ENCODE peak calls at places on chromosomes 6 and 20, in four cellular contexts. N is left ventricle myocardium inferior, P is dorsolateral prefrontal cortex, K is AG10803. U is an unnamed sample.
A peak's percentile ranks its signal among the peaks of the same experiment; 100 is the strongest.

GRCh38 chr6:105603779-105604592 is 201.1 kb upstream of the PREP start:
- DNase-seq in N (no peak), P (no peak), K (peak; percentile 88), U (no peak)

GRCh38 chr20:57694481-57694880 is 15.3 kb downstream of the PMEPA1 start:
- DNase-seq in N (no peak), P (no peak), K (no peak), U (no peak)

GRCh38 chr6:42020967-42021366 is 29.4 kb upstream of the TAF8 start:
- DNase-seq in N (no peak), P (no peak), K (no peak), U (no peak)

GRCh38 chr20:45959956-45960630 is 11.9 kb downstream of the ZNF335 start:
- DNase-seq in N (no peak), P (no peak), K (no peak), U (no peak)

GRCh38 chr6:141077355-141078333 is 1055.1 kb upstream of the GJE1 start:
- DNase-seq in N (no peak), P (no peak), K (no peak), U (no peak)

GRCh38 chr6:52741872-52742271 is 21.4 kb downstream of the GSTA2 start:
- DNase-seq in N (no peak), P (no peak), K (peak; percentile 45), U (no peak)

GRCh38 chr6:13485923-13486557 is 1.4 kb downstream of the GFOD1 start:
- DNase-seq in N (peak; percentile 33), P (no peak), K (peak; percentile 34), U (no peak)

GRCh38 chr6:44858998-44859397 is 469.1 kb upstream of the RUNX2 start:
- DNase-seq in N (no peak), P (no peak), K (peak; percentile 28), U (no peak)

GRCh38 chr6:160679402-160679769 is 15.3 kb upstream of the LPA start:
- DNase-seq in N (no peak), P (no peak), K (no peak), U (no peak)

GRCh38 chr6:63351995-63352586 is 32.3 kb upstream of the LGSN start:
- DNase-seq in N (no peak), P (no peak), K (peak; percentile 63), U (peak; percentile 46)

GRCh38 chr6:114284281-114284680 is 58.5 kb downstream of the HS3ST5 start:
- DNase-seq in N (no peak), P (no peak), K (peak; percentile 1), U (peak; percentile 2)
- H3K4me3 ChIP-seq in N (no peak overlapping the region), P (no peak overlapping the region), K (no peak overlapping the region), U (no peak overlapping the region)

GRCh38 chr6:118283759-118284158 is 264.3 kb upstream of the PLN start:
- DNase-seq in N (no peak), P (no peak), K (peak; percentile 59), U (no peak)

GRCh38 chr6:118284736-118285360 is 263.2 kb upstream of the PLN start:
- DNase-seq in N (no peak), P (no peak), K (peak; percentile 24), U (no peak)

GRCh38 chr6:118285791-118286190 is 262.3 kb upstream of the PLN start:
- DNase-seq in N (no peak), P (no peak), K (no peak), U (no peak)

DNA sequence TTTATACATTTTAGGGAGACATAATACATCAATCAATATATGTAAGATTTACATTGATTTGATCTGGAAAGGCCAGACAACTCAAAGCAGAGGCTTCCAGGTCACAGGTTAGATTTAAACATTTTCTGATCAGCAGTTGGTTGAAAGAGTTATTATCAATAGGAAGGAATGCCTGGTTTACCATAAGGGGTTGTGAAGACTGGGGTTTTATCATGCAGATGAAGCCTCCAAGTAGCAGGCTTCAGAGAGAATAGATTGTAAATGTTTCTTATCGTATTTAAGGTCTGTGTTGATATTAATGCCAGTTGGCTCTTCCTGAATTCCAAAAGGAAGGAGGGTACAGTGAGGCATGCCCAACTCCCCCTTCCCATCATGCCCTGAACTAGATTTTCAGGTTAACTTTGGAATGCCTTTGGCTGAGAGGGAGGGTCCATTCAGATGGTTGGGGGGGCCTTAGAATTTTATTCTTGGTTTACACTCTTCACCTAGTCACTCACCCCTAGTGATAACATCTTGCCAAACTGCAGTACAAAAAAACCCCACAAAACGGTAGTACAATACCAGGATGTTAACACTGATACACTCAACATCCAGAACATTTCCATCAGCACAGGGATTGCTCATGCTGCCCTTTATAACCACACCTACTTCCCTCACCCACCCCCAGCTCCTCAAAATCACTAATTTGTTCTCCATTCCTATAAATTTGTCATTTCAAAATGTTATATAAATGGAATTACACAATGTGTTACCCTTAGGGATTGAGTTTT is 259.6 kb upstream of the PLN start:
- DNase-seq in N (no peak), P (no peak), K (no peak), U (no peak)
- TF ChIP-seq CTCF in N (peak; percentile 42), P (no peak), K (peak; percentile 26), U (peak; percentile 44)

GRCh38 chr6:21664263-21665081 is 70.9 kb downstream of the SOX4 start:
- DNase-seq in N (peak; percentile 31), P (no peak), K (no peak), U (no peak)
- H3K4me3 ChIP-seq in N (peak overlapping the region; percentile 76), P (peak overlapping the region; percentile 55), K (peak overlapping the region; percentile 49), U (peak overlapping the region; percentile 53)

DNA sequence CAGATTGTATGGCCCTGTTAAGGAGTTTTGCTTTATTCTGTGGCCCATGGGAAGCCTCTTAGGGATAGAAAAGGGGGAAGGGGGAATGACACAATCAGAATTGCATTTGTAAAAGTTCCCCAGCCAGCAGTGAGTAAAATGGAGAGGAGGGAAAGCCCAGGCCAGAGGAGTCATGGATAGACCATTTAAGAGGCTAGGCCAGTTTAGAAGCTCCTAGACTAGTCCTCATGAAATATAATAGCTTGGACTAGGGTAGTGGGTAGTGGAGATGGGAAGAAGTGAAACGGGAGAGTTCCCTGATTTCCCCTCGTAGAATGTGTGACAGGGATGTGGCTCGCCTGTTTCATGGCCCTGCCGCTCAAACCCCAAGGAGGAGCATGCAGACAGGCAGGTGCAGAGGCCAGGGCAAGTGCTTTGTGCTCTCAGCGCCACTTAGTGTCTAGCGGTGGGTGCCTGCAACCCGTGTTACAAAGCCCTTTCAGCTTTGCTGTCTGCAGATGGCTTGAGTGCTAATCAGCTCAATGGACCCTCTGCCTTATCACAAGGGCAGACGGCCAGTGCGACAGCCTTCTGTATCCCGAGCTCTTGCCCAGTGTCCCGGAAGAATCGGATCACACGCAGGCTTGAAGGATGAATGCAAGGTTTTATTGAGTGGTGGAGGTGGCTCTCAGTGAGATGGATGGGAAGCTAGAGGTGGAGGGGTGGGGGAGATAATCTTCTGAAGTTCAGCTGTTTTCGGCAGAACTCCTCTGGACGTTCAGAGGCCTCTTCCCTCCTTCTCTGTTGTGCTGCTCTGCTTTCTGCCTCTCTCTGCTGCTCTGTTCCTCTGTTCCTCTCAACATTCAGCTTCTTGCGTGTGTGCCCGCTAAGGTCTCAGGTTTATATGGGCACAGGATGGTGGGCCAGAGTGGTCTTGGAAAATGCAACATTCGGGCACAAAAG is 141.1 kb downstream of the CEP57L1 start:
- DNase-seq in N (no peak), P (peak; percentile 66), K (no peak), U (no peak)
- TF ChIP-seq CTCF in N (peak; percentile 34), P (peak; percentile 31), K (no peak), U (no peak)

GRCh38 chr20:56628015-56628872 is 862 bp upstream of the TFAP2C start:
- DNase-seq in N (no peak), P (no peak), K (no peak), U (no peak)
- H3K4me3 ChIP-seq in N (peak overlapping the region; percentile 68), P (peak overlapping the region; percentile 63), K (peak overlapping the region; percentile 51), U (no peak overlapping the region)

GRCh38 chr6:8063762-8064637 is at the start of gene BLOC1S5:
- DNase-seq in N (peak; percentile 96), P (peak; percentile 94), K (peak; percentile 97), U (peak; percentile 87)
- TF ChIP-seq CTCF in N (no peak), P (peak; percentile 39), K (no peak), U (no peak)

DNA sequence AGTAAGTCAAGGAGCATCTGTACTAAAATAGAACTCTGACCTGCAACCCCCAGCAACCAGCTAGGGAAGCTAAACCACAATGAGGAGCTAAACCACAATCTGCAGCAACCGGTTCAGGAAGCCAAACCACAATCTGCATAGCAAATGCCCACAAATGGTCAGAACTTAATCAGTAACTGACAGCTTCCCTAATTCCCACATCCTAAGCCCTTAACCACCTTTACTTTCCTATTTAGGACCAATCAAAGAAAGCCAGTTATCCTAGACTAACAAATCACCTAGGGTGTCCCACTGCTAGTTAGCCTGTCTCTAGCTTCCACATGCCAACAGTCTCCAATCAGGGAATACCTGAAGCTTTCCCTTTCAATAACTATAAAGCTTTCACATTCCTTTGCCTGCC is 424.6 kb upstream of the PTCHD4 start:
- DNase-seq in N (no peak), P (no peak), K (peak; percentile 1), U (no peak)
- H3K4me3 ChIP-seq in N (no peak overlapping the region), P (no peak overlapping the region), K (no peak overlapping the region), U (no peak overlapping the region)

GRCh38 chr20:59515906-59516209 is 88.5 kb upstream of the PHACTR3 start:
- DNase-seq in N (no peak), P (no peak), K (no peak), U (no peak)
- TF ChIP-seq CTCF in N (no peak), P (no peak), K (no peak), U (no peak)

DNA sequence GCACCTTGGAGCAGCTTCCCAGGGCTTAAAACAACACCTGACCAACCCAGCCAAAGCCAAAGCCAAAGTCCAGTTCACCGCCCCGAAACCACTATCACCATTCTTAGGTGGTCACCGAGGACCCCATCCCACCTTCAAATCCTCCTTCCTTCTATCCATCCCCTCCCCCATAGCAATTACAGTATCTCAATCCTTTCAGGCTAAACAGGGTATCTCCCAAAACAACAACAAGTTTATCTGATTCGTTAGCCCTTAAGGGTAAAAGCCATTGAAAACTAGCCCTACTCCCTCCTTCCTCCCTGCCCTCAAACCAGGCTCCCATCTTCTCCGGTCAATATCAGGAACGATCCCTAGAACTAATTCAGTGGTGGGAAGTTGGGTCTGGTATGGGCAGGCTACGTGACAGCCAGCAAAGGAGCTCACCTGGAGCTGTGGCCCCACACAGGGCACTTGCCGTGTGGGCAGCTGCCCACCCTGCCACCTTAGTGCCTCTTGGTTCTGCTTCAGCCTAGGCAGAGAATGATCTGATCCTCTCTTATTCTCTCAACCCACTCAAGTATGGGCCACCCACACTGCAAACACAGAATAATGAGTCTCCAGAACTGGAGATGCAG is 2.0 kb downstream of the ARHGAP18 start:
- DNase-seq in N (no peak), P (no peak), K (no peak), U (no peak)
- H3K4me3 ChIP-seq in N (peak overlapping the region; percentile 73), P (no peak overlapping the region), K (peak overlapping the region; percentile 78), U (peak overlapping the region; percentile 89)

GRCh38 chr6:28141500-28142329 is at the start of gene ZKSCAN8:
- DNase-seq in N (peak; percentile 74), P (peak; percentile 74), K (peak; percentile 87), U (peak; percentile 55)
- TF ChIP-seq CTCF in N (no peak), P (no peak), K (no peak), U (no peak)

U was measured in AG09309.